ENCODE peak calls at places on chromosomes 16 and 17, in six cellular contexts. E is CD8-positive, alpha-beta T cell; U is tibial artery; N is tibial nerve; K is A549; Z is heart right ventricle. C is an unnamed sample.
A peak's percentile ranks its signal among the peaks of the same experiment; 100 is the strongest.

GRCh38 chr17:8791910-8792270 is 7.3 kb downstream of the MFSD6L start:
- DNase-seq in N (no peak), Z (no peak), E (no peak), U (no peak), K (peak; percentile 32), C (peak; percentile 41)

GRCh38 chr16:81795193-81795592 is 16.1 kb downstream of the PLCG2 start:
- DNase-seq in Z (no peak), N (no peak), K (no peak), E (no peak), U (no peak), C (no peak)

GRCh38 chr17:45784583-45785372 is 658 bp downstream of the CRHR1 start:
- DNase-seq in U (no peak), E (no peak), Z (no peak), N (no peak), K (no peak), C (peak; percentile 30)

GRCh38 chr16:11796227-11797165 is 562 bp downstream of the ZC3H7A start:
- DNase-seq in N (peak; percentile 40), Z (peak; percentile 73), U (peak; percentile 73), K (peak; percentile 47), E (no peak), C (peak; percentile 59)

GRCh38 chr17:38912221-38912813 is 13.1 kb upstream of the LASP1NB start:
- DNase-seq in K (no peak), Z (peak; percentile 67), E (no peak), U (no peak), N (peak; percentile 23), C (no peak)

GRCh38 chr16:1850981-1851380 is 21.0 kb downstream of the MEIOB start:
- DNase-seq in N (no peak), Z (no peak), U (no peak), K (no peak), E (no peak), C (no peak)

GRCh38 chr16:84826558-84826941 is 6.8 kb downstream of the CRISPLD2 start:
- DNase-seq in N (no peak), E (no peak), Z (no peak), U (peak; percentile 60), K (no peak), C (peak; percentile 80)

GRCh38 chr16:1537763-1538289 is 4.4 kb downstream of the TMEM204 start:
- DNase-seq in K (no peak), E (no peak), Z (no peak), U (no peak), N (no peak), C (no peak)

GRCh38 chr16:58348986-58349385 is 43.3 kb upstream of the GINS3 start:
- DNase-seq in K (no peak), Z (no peak), U (no peak), N (no peak), E (no peak), C (no peak)

GRCh38 chr16:79261461-79261860 is 339.1 kb downstream of the MAF start:
- DNase-seq in K (peak; percentile 22), Z (peak; percentile 23), U (no peak), E (no peak), N (peak; percentile 24), C (peak; percentile 55)

GRCh38 chr17:64343833-64344637 is 46.6 kb downstream of the PECAM1 start:
- DNase-seq in Z (peak; percentile 92), E (no peak), K (peak; percentile 64), U (peak; percentile 73), N (no peak), C (no peak)

GRCh38 chr16:77424841-77425604 is 9.8 kb downstream of the ADAMTS18 start:
- DNase-seq in E (no peak), Z (no peak), U (no peak), K (no peak), N (no peak), C (no peak)

GRCh38 chr17:416293-417206 is 63.9 kb upstream of the RPH3AL start:
- DNase-seq in E (peak; percentile 22), K (no peak), Z (no peak), N (no peak), U (no peak), C (no peak)

GRCh38 chr17:55167024-55167721 is 97.6 kb upstream of the HLF start:
- DNase-seq in N (no peak), Z (no peak), K (no peak), E (no peak), U (no peak), C (no peak)

DNA sequence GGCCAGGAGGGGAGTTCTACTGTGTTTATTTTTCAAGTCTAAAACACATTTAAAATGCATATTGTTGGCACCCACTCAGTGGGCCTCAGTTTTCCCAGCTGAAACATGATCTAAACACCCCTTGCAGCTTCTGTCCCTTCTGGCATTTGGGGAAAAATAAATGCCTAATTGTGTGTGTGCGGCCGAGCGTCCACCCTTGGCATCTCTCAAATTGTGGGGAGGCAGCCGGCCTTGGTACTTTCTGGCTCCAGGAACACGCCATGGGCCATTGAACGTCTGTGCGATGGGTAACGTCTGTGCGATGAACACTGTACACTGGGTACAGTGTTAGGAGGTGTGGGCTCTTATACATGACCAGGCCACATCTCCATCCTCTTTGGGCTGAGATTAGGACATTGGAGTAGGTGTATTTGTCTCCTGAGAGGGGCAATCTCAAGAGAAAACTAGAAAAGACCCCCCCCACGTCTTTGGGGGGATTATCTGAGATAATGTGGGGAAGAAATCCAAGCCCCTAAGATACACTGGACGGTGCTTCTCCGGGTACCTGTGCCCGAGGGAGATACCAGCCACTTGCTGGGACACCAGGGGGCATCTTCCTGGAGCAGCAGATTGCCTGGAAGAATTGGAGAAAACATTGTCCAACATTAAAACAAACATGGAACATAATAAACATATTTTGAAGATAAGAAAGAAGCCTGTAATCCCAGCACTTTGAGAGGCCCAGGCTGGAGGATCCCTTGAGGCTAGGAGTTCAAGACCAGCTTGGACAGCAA is 54.9 kb downstream of the RAB11FIP4 start:
- DNase-seq in Z (no peak), K (peak; percentile 29), N (no peak), E (no peak), U (no peak), C (no peak)
- TF ChIP-seq CTCF in Z (no peak), K (peak; percentile 27), N (no peak), E (no peak), U (no peak), C (no peak)

GRCh38 chr17:28315846-28316705 is 2.9 kb upstream of the TMEM97 start:
- DNase-seq in Z (no peak), K (no peak), U (no peak), E (no peak), N (no peak), C (no peak)

GRCh38 chr17:28320215-28321061 is 1.4 kb downstream of the TMEM97 start:
- DNase-seq in K (no peak), U (no peak), Z (no peak), N (no peak), E (no peak), C (no peak)

GRCh38 chr17:28317965-28318758 is 838 bp upstream of the TMEM97 start:
- DNase-seq in K (no peak), U (no peak), Z (no peak), E (no peak), N (no peak), C (peak; percentile 10)

GRCh38 chr17:28317099-28317964 is 1.7 kb upstream of the TMEM97 start:
- DNase-seq in Z (no peak), K (no peak), U (no peak), E (no peak), N (no peak), C (no peak)

GRCh38 chr17:28318759-28319660 is at the start of gene TMEM97:
- DNase-seq in E (peak; percentile 91), U (peak; percentile 94), Z (peak; percentile 96), N (peak; percentile 90), K (peak; percentile 98), C (peak; percentile 98)
- TF ChIP-seq CTCF in E (no peak), U (no peak), Z (peak; percentile 24), N (peak; percentile 10), K (no peak), C (peak; percentile 0)

DNA sequence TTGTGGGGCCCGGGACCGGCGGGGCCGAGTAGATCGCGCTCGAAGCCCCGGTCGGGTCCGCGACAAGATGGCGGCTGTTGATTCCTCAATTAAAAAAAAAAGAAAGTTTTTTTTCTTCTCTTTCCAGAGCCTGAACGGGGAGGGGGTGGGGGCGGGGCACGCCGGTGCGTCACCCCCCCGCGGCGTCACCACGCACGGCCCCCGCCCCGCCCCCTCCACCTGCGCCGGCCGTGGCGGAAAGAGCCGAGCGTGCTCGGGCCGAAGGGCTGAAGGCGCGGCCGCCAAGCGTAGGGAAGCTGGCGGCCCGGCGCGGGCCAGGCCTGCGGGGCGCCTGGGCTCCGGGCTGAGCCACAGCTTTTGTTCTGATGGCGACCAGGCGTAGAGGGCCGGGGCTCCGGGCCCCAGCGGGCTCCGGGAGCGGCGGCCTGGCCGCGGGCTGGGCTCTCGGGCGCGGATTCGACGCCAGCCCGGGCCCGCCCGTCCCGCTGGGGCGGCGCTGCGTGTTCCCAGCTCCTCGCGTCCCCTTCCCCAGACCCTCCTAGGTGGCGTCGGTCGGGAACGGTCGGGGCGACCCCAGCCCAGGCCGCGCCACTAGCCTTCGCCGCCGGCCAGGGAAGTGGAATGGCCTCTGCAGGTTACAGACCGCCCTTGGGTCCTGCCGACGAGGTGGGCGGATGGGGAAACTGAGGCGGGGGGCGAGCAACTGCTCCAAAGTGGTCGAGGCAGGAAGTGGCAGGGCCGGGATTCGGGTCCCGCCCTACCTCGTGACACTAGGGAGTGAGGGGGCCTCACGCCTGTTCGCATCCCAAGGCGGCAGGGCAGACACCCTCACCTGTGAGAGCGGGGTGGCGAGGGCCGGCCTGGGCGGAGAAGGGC is at the start of gene CREBBP:
- DNase-seq in E (peak; percentile 88), U (peak; percentile 79), K (peak; percentile 90), N (peak; percentile 82), Z (peak; percentile 84), C (peak; percentile 92)
- TF ChIP-seq CTCF in E (no peak), U (no peak), K (no peak), N (no peak), Z (no peak), C (no peak)

GRCh38 chr17:78735832-78736525 is 46.1 kb downstream of the CYTH1 start:
- DNase-seq in E (no peak), N (no peak), Z (no peak), U (no peak), K (peak; percentile 49), C (no peak)

GRCh38 chr17:78734841-78735641 is 47.0 kb downstream of the CYTH1 start:
- DNase-seq in U (no peak), N (no peak), Z (no peak), K (no peak), E (no peak), C (no peak)

GRCh38 chr17:78737332-78737731 is 44.7 kb downstream of the CYTH1 start:
- DNase-seq in E (no peak), K (peak; percentile 60), Z (no peak), N (no peak), U (no peak), C (peak; percentile 52)

GRCh38 chr17:78738245-78738644 is 43.8 kb downstream of the CYTH1 start:
- DNase-seq in E (no peak), K (no peak), Z (no peak), U (no peak), N (no peak), C (no peak)

GRCh38 chr17:78736526-78737079 is 45.5 kb downstream of the CYTH1 start:
- DNase-seq in U (peak; percentile 78), E (peak; percentile 47), Z (peak; percentile 79), N (peak; percentile 49), K (peak; percentile 92), C (peak; percentile 48)
- TF ChIP-seq CTCF in U (no peak), E (no peak), Z (no peak), N (no peak), K (no peak), C (no peak)

GRCh38 chr16:30797670-30798309 is 10.8 kb upstream of the ZNF629 start:
- DNase-seq in K (peak; percentile 51), N (no peak), U (no peak), Z (no peak), E (no peak), C (no peak)
- TF ChIP-seq CTCF in K (no peak), N (no peak), U (no peak), Z (no peak), E (no peak), C (no peak)

GRCh38 chr16:65789148-65789545 is 577.3 kb upstream of the CDH5 start:
- DNase-seq in E (no peak), U (no peak), Z (no peak), K (no peak), N (no peak), C (no peak)
- TF ChIP-seq CTCF in E (no peak), U (no peak), Z (no peak), K (no peak), N (no peak), C (no peak)